ENCODE peak calls at places on chromosomes 3 and 15, in six cellular contexts. V, P, Z, O, N and F are unnamed samples.

GRCh38 chr3:33278106-33278672 is 947 bp downstream of the FBXL2 start:
- DNase-seq in V (no peak), P (peak; percentile 6), Z (no peak), O (no peak), N (peak; percentile 39), F (peak; percentile 29)

GRCh38 chr3:186070996-186071395 is 37.9 kb downstream of the ETV5 start:
- DNase-seq in V (no peak), P (no peak), Z (no peak), O (no peak), N (no peak), F (no peak)

GRCh38 chr3:182479766-182480336 is 313.5 kb upstream of the ATP11B start:
- DNase-seq in V (no peak), P (no peak), Z (no peak), O (no peak), N (no peak), F (no peak)

GRCh38 chr3:77321646-77322045 is 281.7 kb downstream of the ROBO2 start:
- DNase-seq in V (no peak), P (no peak), Z (no peak), O (no peak), N (no peak), F (no peak)

GRCh38 chr15:71410347-71410746 is 295.1 kb downstream of the THSD4 start:
- DNase-seq in V (no peak), P (no peak), Z (no peak), O (no peak), N (no peak), F (no peak)

GRCh38 chr15:100945006-100945405 is 25.8 kb downstream of the LRRK1 start:
- DNase-seq in V (no peak), P (no peak), Z (no peak), O (no peak), N (no peak), F (no peak)

GRCh38 chr3:194869482-194870169 is 183.9 kb downstream of the FAM43A start:
- DNase-seq in V (no peak), P (no peak), Z (no peak), O (peak; percentile 93), N (no peak), F (no peak)

GRCh38 chr3:135329479-135329878 is 534.4 kb downstream of the EPHB1 start:
- DNase-seq in V (no peak), P (no peak), Z (no peak), O (no peak), N (no peak), F (no peak)

GRCh38 chr3:88168171-88168570 is 18.4 kb downstream of the C3orf38 start:
- DNase-seq in V (no peak), P (no peak), Z (no peak), O (no peak), N (no peak), F (no peak)

GRCh38 chr15:43093026-43093425 is 12.8 kb downstream of the UBR1 start:
- DNase-seq in V (no peak), P (peak; percentile 77), Z (no peak), O (no peak), N (peak; percentile 54), F (no peak)

GRCh38 chr15:77225641-77226040 is 154.7 kb upstream of the TSPAN3 start:
- DNase-seq in V (no peak), P (peak; percentile 9), Z (no peak), O (no peak), N (no peak), F (no peak)

GRCh38 chr3:179147571-179148445 is at the start of gene PIK3CA:
- DNase-seq in V (peak; percentile 98), P (peak; percentile 99), Z (peak; percentile 95), O (peak; percentile 98), N (peak; percentile 94), F (peak; percentile 86)

GRCh38 chr15:85316244-85316934 is 64.0 kb upstream of the AKAP13 start:
- DNase-seq in V (no peak), P (no peak), Z (no peak), O (no peak), N (no peak), F (no peak)

GRCh38 chr15:100783760-100784492 is 95.7 kb upstream of the ALDH1A3 start:
- DNase-seq in V (peak; percentile 11), P (no peak), Z (no peak), O (no peak), N (no peak), F (peak; percentile 16)

GRCh38 chr3:55880357-55880756 is 393.3 kb upstream of the WNT5A start:
- DNase-seq in V (no peak), P (no peak), Z (no peak), O (peak; percentile 86), N (no peak), F (no peak)

DNA sequence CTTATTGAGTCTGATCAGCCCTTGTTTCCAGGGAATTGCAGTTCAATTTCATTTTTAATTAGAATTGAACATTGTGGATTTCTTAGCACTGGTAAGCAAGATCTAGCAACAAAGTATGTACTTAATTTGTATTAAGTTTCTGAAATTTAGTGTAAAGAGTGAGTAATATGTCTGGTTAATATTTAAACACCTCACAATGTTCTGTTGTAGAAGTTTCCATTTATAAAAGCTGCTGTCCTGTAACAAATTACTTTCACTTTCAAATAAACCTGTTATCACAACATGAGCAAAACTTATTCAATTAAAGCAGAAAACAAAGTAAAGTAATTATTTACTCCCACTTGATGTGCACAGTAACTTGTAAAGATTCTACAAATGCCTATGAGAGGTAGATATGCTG is 448.5 kb downstream of the NAALADL2 start:
- DNase-seq in V (no peak), P (no peak), Z (no peak), O (no peak), N (no peak), F (no peak)
- H3K4me3 ChIP-seq in V (no peak overlapping the region), P (no peak overlapping the region), Z (no peak overlapping the region), O (no peak overlapping the region), N (no peak overlapping the region), F (no peak overlapping the region)

GRCh38 chr3:58661836-58662235 is 4.7 kb downstream of the FAM3D start:
- DNase-seq in V (no peak), P (no peak), Z (no peak), O (no peak), N (no peak), F (no peak)
- H3K36me3 ChIP-seq in V (no peaks in the 10 kb centered on the region), P (no peaks in the 10 kb centered on the region), Z (no peaks in the 10 kb centered on the region), O (no peaks in the 10 kb centered on the region), N (no peaks in the 10 kb centered on the region), F (no peaks in the 10 kb centered on the region)

DNA sequence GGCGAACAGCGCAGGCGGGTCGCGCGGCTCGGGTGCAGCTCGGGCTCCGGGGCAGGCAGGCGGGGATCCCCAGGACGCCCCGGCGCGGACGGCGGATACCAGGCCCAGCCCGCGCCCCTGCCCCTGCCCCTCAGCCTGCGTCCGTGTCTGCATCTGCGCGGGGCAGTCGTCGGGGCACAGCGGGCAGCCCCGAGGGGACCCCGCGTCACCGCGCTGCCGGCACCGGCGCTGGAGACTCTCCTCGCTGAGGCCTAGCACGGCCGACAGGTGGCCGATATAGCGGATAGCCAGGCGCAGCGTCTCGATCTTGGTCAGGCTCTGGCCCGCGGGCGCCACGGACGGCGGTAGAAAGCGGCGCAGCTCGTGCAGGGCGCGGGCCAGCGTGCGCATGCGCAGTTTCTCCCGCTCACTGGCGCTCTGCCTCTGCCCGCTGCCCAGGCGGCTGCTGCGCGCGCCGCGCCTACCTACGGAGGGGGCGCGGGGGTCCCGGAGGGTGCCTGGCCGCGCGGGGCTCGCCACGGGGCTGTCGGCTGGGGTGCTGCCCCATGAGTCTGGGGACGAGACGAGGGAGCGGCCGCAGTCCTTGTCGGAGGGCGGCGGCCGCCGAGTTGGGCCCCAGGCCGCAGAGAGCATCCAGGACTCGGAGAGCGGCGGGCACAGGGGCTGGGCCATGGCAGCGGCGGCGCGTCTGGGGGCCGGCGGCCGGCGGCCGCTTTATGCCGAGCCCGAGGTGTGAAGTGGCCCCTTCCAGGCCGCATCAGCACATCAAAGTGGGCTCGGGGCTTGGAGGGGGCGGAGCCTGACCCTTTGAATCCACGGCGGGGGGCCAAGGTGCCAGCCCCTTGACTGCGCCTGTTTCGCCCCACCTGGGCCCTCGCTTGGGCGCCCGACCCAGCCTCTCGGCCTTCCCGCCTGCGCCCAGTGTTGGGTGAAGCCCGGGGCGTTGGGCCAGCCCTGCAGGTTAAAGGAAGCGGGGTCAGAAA is at the start of gene MESP1:
- DNase-seq in V (peak; percentile 93), P (peak; percentile 92), Z (peak; percentile 81), O (peak; percentile 81), N (peak; percentile 95), F (peak; percentile 98)
- H3K27me3 ChIP-seq in V (no peaks in the 10 kb centered on the region), P (peaks cover 42% of the 10 kb centered on the region), Z (peaks cover 2% of the 10 kb centered on the region), O (no peaks in the 10 kb centered on the region), N (no peaks in the 10 kb centered on the region), F (peaks cover 61% of the 10 kb centered on the region)

DNA sequence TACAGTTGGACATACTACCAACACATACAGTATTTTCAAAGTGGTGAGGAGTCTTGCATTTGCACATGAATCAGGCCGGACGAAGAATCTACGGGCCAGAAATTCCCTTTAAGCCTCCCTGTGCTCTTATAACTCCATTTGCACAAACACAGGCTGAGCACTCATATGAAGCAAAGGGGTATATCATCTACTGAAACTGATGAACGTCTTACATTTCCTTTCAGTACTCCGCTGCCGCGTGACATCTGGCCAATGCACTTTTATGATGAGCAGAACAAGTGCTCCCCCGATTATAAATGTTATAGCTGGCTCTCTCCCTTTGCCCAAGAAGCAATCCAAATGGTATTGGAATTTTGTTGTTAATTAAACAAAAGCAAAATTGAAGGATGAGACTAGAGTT is 110.3 kb upstream of the ICE2 start:
- DNase-seq in V (peak; percentile 65), P (no peak), Z (no peak), O (no peak), N (peak; percentile 53), F (no peak)
- H3K4me3 ChIP-seq in V (no peak overlapping the region), P (no peak overlapping the region), Z (peak overlapping the region; percentile 99), O (no peak overlapping the region), N (peak overlapping the region; percentile 51), F (no peak overlapping the region)

DNA sequence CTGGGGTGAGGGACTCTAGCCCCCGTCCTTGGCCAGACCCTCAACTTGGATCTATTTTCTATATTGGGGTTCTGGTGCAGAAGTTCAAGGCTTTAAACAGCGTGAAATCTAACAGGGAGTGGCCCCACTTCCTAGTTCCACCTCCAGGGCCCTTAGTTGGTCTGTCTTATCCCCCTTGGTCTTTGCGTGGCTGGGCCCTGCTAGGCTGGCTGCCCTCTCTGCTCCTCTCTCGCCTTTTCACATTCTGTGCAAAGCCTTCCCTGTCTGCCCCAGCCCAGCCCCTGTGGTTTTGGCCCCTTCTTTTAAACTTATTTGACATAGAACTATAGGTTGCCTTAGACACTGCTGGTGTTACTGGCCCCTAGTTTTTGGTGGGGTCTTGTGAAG is 5.6 kb downstream of the PPCDC start:
- DNase-seq in V (no peak), P (no peak), Z (no peak), O (no peak), N (no peak), F (no peak)
- H3K36me3 ChIP-seq in V (no peaks in the 10 kb centered on the region), P (no peaks in the 10 kb centered on the region), Z (no peaks in the 10 kb centered on the region), O (peaks cover 3% of the 10 kb centered on the region), N (peaks cover 19% of the 10 kb centered on the region), F (peaks cover 3% of the 10 kb centered on the region)

GRCh38 chr15:62164500-62165028 is 521 bp downstream of the C2CD4B start:
- DNase-seq in V (no peak), P (peak; percentile 28), Z (no peak), O (no peak), N (peak; percentile 49), F (peak; percentile 76)
- H3K27me3 ChIP-seq in V (no peaks in the 10 kb centered on the region), P (peaks cover 96% of the 10 kb centered on the region), Z (peaks cover 52% of the 10 kb centered on the region), O (no peaks in the 10 kb centered on the region), N (peaks cover 75% of the 10 kb centered on the region), F (peaks cover 41% of the 10 kb centered on the region)